ENCODE peak calls at places on chromosomes 3 and 15, in five cellular contexts. Q is body of pancreas, M is heart left ventricle, T is esophagus muscularis mucosa, G is AG09309. A is an unnamed sample.

GRCh38 chr3:130480736-130481135 is 36.2 kb upstream of the COL6A6 start:
- DNase-seq in Q (no peak), M (no peak), T (no peak), G (no peak), A (no peak)

GRCh38 chr3:23389686-23390085 is 186.6 kb downstream of the UBE2E2 start:
- DNase-seq in Q (no peak), M (no peak), T (no peak), G (no peak), A (no peak)

GRCh38 chr3:12372762-12373280 is 84.0 kb downstream of the PPARG start:
- DNase-seq in Q (no peak), M (no peak), T (no peak), G (no peak), A (no peak)

GRCh38 chr15:72758195-72758594 is 25.4 kb downstream of the ADPGK start:
- DNase-seq in Q (no peak), M (peak; percentile 12), T (no peak), G (peak; percentile 88), A (no peak)

GRCh38 chr3:9130318-9131110 is 118.9 kb downstream of the SRGAP3 start:
- DNase-seq in Q (no peak), M (no peak), T (no peak), G (no peak), A (no peak)

GRCh38 chr3:52085883-52086282 is 29.5 kb upstream of the DUSP7 start:
- DNase-seq in Q (no peak), M (no peak), T (no peak), G (no peak), A (no peak)

GRCh38 chr3:46863261-46863782 is at the start of gene MYL3:
- DNase-seq in Q (no peak), M (peak; percentile 81), T (no peak), G (no peak), A (no peak)

GRCh38 chr3:143121240-143122088 is 1.9 kb downstream of the CHST2 start:
- DNase-seq in Q (peak; percentile 16), M (peak; percentile 57), T (peak; percentile 90), G (no peak), A (peak; percentile 85)

GRCh38 chr3:135392151-135392550 is 573.4 kb upstream of the PPP2R3A start:
- DNase-seq in Q (no peak), M (no peak), T (peak; percentile 68), G (no peak), A (no peak)

GRCh38 chr3:113912551-113913246 is 35.1 kb upstream of the ZDHHC23 start:
- DNase-seq in Q (peak; percentile 48), M (no peak), T (no peak), G (peak; percentile 37), A (no peak)

GRCh38 chr15:57138260-57138895 is 219.9 kb downstream of the TCF12 start:
- DNase-seq in Q (no peak), M (peak; percentile 31), T (no peak), G (no peak), A (no peak)

GRCh38 chr3:183430325-183430957 is 2.0 kb upstream of the MCF2L2 start:
- DNase-seq in Q (no peak), M (no peak), T (no peak), G (no peak), A (peak; percentile 49)

GRCh38 chr3:182050932-182051331 is 339.2 kb downstream of the SOX2 start:
- DNase-seq in Q (no peak), M (no peak), T (no peak), G (no peak), A (no peak)

GRCh38 chr3:25584011-25584789 is 80.5 kb downstream of the TOP2B start:
- DNase-seq in Q (no peak), M (no peak), T (peak; percentile 80), G (no peak), A (no peak)

GRCh38 chr15:31265871-31266711 is 60.5 kb upstream of the KLF13 start:
- DNase-seq in Q (no peak), M (peak; percentile 40), T (peak; percentile 92), G (peak; percentile 17), A (peak; percentile 74)

GRCh38 chr3:14947105-14947885 is at the start of gene NR2C2:
- DNase-seq in Q (peak; percentile 87), M (peak; percentile 89), T (peak; percentile 94), G (no peak), A (peak; percentile 94)

GRCh38 chr3:146092230-146092629 is 68.8 kb downstream of the PLOD2 start:
- DNase-seq in Q (no peak), M (no peak), T (no peak), G (no peak), A (no peak)

GRCh38 chr15:86571873-86572272 is 492.2 kb downstream of the AGBL1 start:
- DNase-seq in Q (no peak), M (peak; percentile 10), T (no peak), G (no peak), A (no peak)

GRCh38 chr15:33242165-33242564 is 47.7 kb upstream of the FMN1 start:
- DNase-seq in Q (no peak), M (no peak), T (no peak), G (peak; percentile 18), A (no peak)

GRCh38 chr3:184636774-184637316 is 75.0 kb downstream of the MAGEF1 start:
- DNase-seq in Q (no peak), M (no peak), T (no peak), G (peak; percentile 67), A (peak; percentile 89)

GRCh38 chr3:124298951-124299350 is 307.0 kb upstream of the ROPN1 start:
- DNase-seq in Q (no peak), M (no peak), T (peak; percentile 86), G (no peak), A (no peak)

GRCh38 chr15:90214553-90215205 is 13.5 kb downstream of the SEMA4B start:
- DNase-seq in Q (no peak), M (no peak), T (no peak), G (no peak), A (no peak)

GRCh38 chr3:153215497-153215896 is 53.5 kb downstream of the RAP2B start:
- DNase-seq in Q (no peak), M (no peak), T (no peak), G (no peak), A (no peak)

GRCh38 chr3:153215971-153216370 is 53.9 kb downstream of the RAP2B start:
- DNase-seq in Q (no peak), M (no peak), T (no peak), G (no peak), A (no peak)

GRCh38 chr3:153221748-153222162 is 59.7 kb downstream of the RAP2B start:
- DNase-seq in Q (peak; percentile 13), M (peak; percentile 72), T (peak; percentile 92), G (peak; percentile 96), A (no peak)

GRCh38 chr3:153216928-153217327 is 54.9 kb downstream of the RAP2B start:
- DNase-seq in Q (no peak), M (no peak), T (no peak), G (no peak), A (no peak)

DNA sequence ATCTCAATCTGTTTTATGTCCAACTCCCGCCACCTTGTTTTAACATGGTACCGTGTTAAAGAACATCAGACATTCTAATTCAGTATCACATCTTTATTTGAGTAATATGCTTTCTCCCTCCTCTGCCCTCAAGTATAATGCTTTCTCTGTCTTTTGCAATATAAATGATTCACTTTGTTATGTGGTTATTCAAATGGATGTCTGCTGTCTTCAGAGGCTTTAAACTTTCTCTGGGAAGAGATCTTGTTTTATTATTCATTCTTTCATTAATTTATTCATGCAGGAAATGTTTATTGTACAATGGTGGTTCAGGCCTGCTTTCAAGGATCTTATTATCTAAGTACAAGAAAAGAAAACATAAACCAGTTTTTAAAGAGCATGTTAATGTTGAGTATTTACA is 57.1 kb downstream of the RAP2B start:
- DNase-seq in Q (no peak), M (no peak), T (no peak), G (no peak), A (no peak)
- TF ChIP-seq CTCF in Q (no peak), M (no peak), T (no peak), G (no peak), A (no peak)

GRCh38 chr3:190984502-190985244 is 122.2 kb upstream of the GMNC start:
- DNase-seq in Q (no peak), M (no peak), T (no peak), G (no peak), A (no peak)
- TF ChIP-seq CTCF in Q (no peak), M (no peak), T (no peak), G (no peak), A (no peak)

GRCh38 chr3:15973414-15973813 is 175.6 kb upstream of the ANKRD28 start:
- DNase-seq in Q (no peak), M (no peak), T (peak; percentile 87), G (no peak), A (no peak)

GRCh38 chr3:15976524-15976923 is 178.7 kb upstream of the ANKRD28 start:
- DNase-seq in Q (no peak), M (no peak), T (peak; percentile 60), G (no peak), A (no peak)

GRCh38 chr3:15973930-15974329 is 176.2 kb upstream of the ANKRD28 start:
- DNase-seq in Q (no peak), M (no peak), T (peak; percentile 55), G (no peak), A (no peak)

GRCh38 chr3:15977089-15977488 is 179.3 kb upstream of the ANKRD28 start:
- DNase-seq in Q (no peak), M (no peak), T (no peak), G (no peak), A (no peak)

DNA sequence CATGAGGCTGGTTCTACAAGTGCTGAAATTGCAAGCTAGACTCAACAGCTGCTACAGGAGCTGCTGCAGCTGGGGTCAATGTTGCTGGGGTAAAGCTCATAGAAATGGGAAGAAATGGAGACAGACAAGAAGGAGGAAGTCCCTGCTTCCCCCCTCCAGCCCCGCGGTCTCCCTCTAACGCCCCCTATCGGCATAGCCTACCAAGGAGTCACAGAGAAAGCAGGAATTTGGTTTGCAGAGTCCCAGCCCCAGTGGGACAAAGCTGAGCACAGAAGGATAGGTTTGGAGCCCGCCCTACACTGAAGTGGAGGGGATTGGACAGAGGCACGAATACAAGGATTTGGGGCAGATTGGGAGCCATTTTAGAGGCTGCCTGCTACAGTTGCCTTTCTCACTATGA is 176.9 kb upstream of the ANKRD28 start:
- DNase-seq in Q (no peak), M (no peak), T (no peak), G (no peak), A (no peak)
- TF ChIP-seq CTCF in Q (no peak), M (peak; percentile 8), T (no peak), G (peak; percentile 24), A (no peak)

GRCh38 chr3:193452338-193452737 is 73.8 kb upstream of the ATP13A5 start:
- DNase-seq in Q (no peak), M (no peak), T (no peak), G (no peak), A (no peak)
- TF ChIP-seq CTCF in Q (no peak), M (peak; percentile 27), T (no peak), G (no peak), A (peak; percentile 36)

GRCh38 chr3:67109651-67110204 is 111.6 kb downstream of the KBTBD8 start:
- DNase-seq in Q (no peak), M (no peak), T (no peak), G (peak; percentile 38), A (no peak)
- TF ChIP-seq CTCF in Q (peak; percentile 53), M (peak; percentile 38), T (peak; percentile 42), G (peak; percentile 61), A (peak; percentile 67)

A was measured in osteocyte.